ENCODE peak calls at places on chromosome 9, in seven cellular contexts. X, N, B, E, F, W and J are unnamed samples.
A peak's percentile ranks its signal among the peaks of the same experiment; 100 is the strongest.

GRCh38 chr9:113347479-113347878 is 1.9 kb upstream of the BSPRY start:
- DNase-seq in X (no peak), N (no peak), B (no peak), E (no peak), F (no peak), W (no peak), J (no peak)

GRCh38 chr9:137488906-137489305 is 29.8 kb upstream of the NSMF start:
- DNase-seq in X (no peak), N (no peak), B (no peak), E (no peak), F (peak; percentile 12), W (no peak), J (no peak)

GRCh38 chr9:108921200-108921599 is 12.7 kb downstream of the ELP1 start:
- DNase-seq in X (no peak), N (no peak), B (no peak), E (no peak), F (no peak), W (no peak), J (no peak)

GRCh38 chr9:121226186-121226585 is 24.5 kb upstream of the RAB14 start:
- DNase-seq in X (no peak), N (no peak), B (no peak), E (no peak), F (no peak), W (no peak), J (no peak)

GRCh38 chr9:64773491-64773931 is 511.5 kb downstream of the FOXD4L5 start:
- DNase-seq in X (peak; percentile 11), N (peak; percentile 24), B (peak; percentile 22), E (no peak), F (no peak), W (no peak), J (no peak)

GRCh38 chr9:105188746-105189145 is 55.7 kb upstream of the SLC44A1 start:
- DNase-seq in X (no peak), N (no peak), B (no peak), E (peak; percentile 9), F (no peak), W (no peak), J (no peak)

GRCh38 chr9:113525208-113525607 is 61.7 kb downstream of the RGS3 start:
- DNase-seq in X (no peak), N (no peak), B (no peak), E (no peak), F (no peak), W (no peak), J (no peak)

GRCh38 chr9:14312721-14313377 is 1.1 kb downstream of the NFIB start:
- DNase-seq in X (no peak), N (no peak), B (no peak), E (no peak), F (peak; percentile 52), W (peak; percentile 72), J (no peak)

GRCh38 chr9:2603621-2604020 is 18.0 kb upstream of the VLDLR start:
- DNase-seq in X (no peak), N (no peak), B (no peak), E (no peak), F (no peak), W (no peak), J (no peak)

GRCh38 chr9:137672907-137673791 is 54.3 kb downstream of the EHMT1 start:
- DNase-seq in X (peak; percentile 35), N (peak; percentile 53), B (peak; percentile 95), E (peak; percentile 68), F (no peak), W (peak; percentile 71), J (no peak)

GRCh38 chr9:92607773-92608172 is 62.2 kb downstream of the IPPK start:
- DNase-seq in X (no peak), N (no peak), B (no peak), E (no peak), F (no peak), W (no peak), J (no peak)

GRCh38 chr9:130539473-130540223 is 39.7 kb upstream of the FUBP3 start:
- DNase-seq in X (no peak), N (no peak), B (no peak), E (peak; percentile 15), F (peak; percentile 52), W (no peak), J (peak; percentile 78)

GRCh38 chr9:97220894-97221477 is 86.5 kb upstream of the CCDC180 start:
- DNase-seq in X (no peak), N (no peak), B (no peak), E (no peak), F (no peak), W (no peak), J (no peak)
- H3K27ac ChIP-seq in X (no peak overlapping the region), N (no peak overlapping the region), B (no peak overlapping the region), E (no peak overlapping the region), F (no peak overlapping the region), W (no peak overlapping the region), J (no peak overlapping the region)

DNA sequence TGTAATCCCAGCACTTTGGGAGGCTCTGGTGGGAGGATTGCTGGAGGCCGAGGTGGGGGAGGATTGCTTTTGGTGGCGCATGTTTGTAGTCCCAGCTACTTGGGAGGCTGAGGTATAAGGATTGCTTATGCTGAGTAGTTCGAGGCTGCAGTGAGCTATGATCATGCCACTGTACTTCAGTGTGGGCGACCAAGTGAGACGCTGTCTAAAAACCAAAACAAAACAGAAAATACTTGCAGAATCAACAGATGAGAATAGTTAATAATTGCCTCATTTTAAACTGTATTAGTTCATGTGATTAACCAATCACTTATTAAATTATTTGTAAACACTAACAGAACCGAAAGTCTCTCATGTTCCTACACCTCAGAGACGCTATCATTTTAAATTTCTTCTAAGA is 118.0 kb downstream of the CCDC171 start:
- DNase-seq in X (no peak), N (no peak), B (no peak), E (no peak), F (no peak), W (no peak), J (no peak)
- H3K27ac ChIP-seq in X (no peak overlapping the region), N (no peak overlapping the region), B (no peak overlapping the region), E (no peak overlapping the region), F (no peak overlapping the region), W (no peak overlapping the region), J (no peak overlapping the region)

GRCh38 chr9:124941689-124942561 is 1.0 kb upstream of the GOLGA1 start:
- DNase-seq in X (peak; percentile 75), N (peak; percentile 64), B (peak; percentile 88), E (peak; percentile 63), F (peak; percentile 50), W (peak; percentile 80), J (no peak)

GRCh38 chr9:124940521-124940893 is 376 bp downstream of the GOLGA1 start:
- DNase-seq in X (no peak), N (no peak), B (peak; percentile 93), E (no peak), F (no peak), W (no peak), J (no peak)

GRCh38 chr9:124940894-124941688 is at the start of gene GOLGA1:
- DNase-seq in X (peak; percentile 91), N (peak; percentile 98), B (peak; percentile 95), E (peak; percentile 95), F (peak; percentile 95), W (peak; percentile 98), J (peak; percentile 50)

GRCh38 chr9:124934290-124934689 is 6.6 kb downstream of the GOLGA1 start:
- DNase-seq in X (no peak), N (no peak), B (peak; percentile 81), E (peak; percentile 10), F (no peak), W (no peak), J (no peak)

DNA sequence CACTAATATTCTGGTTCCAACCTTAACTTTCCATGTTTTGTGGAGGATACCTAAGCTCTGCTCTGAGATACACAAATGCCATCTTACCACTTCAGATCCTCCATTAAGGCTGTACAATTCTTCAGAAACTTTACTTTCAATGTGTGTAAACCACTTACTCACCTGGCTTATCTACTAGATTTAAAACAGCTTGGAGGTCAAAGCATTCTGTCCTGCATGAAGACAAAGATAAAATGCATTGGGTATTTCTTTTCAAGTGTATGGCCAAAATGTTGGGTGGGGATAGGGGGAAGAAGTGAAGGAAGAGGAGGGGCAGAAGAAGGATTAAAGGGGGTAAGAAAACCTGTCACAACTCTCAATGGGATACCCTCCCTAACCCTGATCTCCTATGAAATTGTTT is 939 bp downstream of the GOLGA1 start:
- DNase-seq in X (no peak), N (no peak), B (peak; percentile 28), E (peak; percentile 3), F (no peak), W (no peak), J (no peak)
- H3K27ac ChIP-seq in X (no peak overlapping the region), N (peak overlapping the region; percentile 97), B (peak overlapping the region; percentile 91), E (peak overlapping the region; percentile 99), F (peak overlapping the region; percentile 93), W (peak overlapping the region; percentile 97), J (peak overlapping the region; percentile 94)

GRCh38 chr9:35237303-35237702 is 75.5 kb downstream of the UNC13B start:
- DNase-seq in X (no peak), N (peak; percentile 32), B (no peak), E (peak; percentile 70), F (no peak), W (no peak), J (no peak)
- H3K27ac ChIP-seq in X (no peak overlapping the region), N (no peak overlapping the region), B (no peak overlapping the region), E (peak overlapping the region; percentile 44), F (no peak overlapping the region), W (no peak overlapping the region), J (no peak overlapping the region)

GRCh38 chr9:83447351-83447750 is 90.8 kb downstream of the FRMD3 start:
- DNase-seq in X (no peak), N (no peak), B (no peak), E (no peak), F (no peak), W (no peak), J (no peak)

GRCh38 chr9:83449166-83449565 is 89.0 kb downstream of the FRMD3 start:
- DNase-seq in X (no peak), N (no peak), B (no peak), E (no peak), F (no peak), W (peak; percentile 76), J (no peak)

GRCh38 chr9:83451308-83451707 is 86.9 kb downstream of the FRMD3 start:
- DNase-seq in X (no peak), N (no peak), B (no peak), E (no peak), F (no peak), W (no peak), J (no peak)

GRCh38 chr9:83449981-83450380 is 88.2 kb downstream of the FRMD3 start:
- DNase-seq in X (no peak), N (no peak), B (no peak), E (no peak), F (no peak), W (no peak), J (no peak)

GRCh38 chr9:83448606-83449005 is 89.6 kb downstream of the FRMD3 start:
- DNase-seq in X (no peak), N (no peak), B (no peak), E (no peak), F (no peak), W (no peak), J (no peak)
- H3K27ac ChIP-seq in X (no peak overlapping the region), N (peak overlapping the region; percentile 53), B (no peak overlapping the region), E (peak overlapping the region; percentile 51), F (no peak overlapping the region), W (peak overlapping the region; percentile 40), J (no peak overlapping the region)